ENCODE peak calls at places on chromosomes 2 and 18, in seven cellular contexts. C is GM23248, X is colonic mucosa, Q is IMR-90, J is mammary epithelial cell, K is fibroblast of lung, B is HepG2. S is an unnamed sample. For H3K27me3, the result is how much of the 10 kb centered on the place peaks cover.

GRCh38 chr2:29463181-29463900 is 348.1 kb downstream of the CLIP4 start:
- DNase-seq in K (peak), X (no peak), B (no peak), Q (peak), C (peak), J (peak), S (peak)

GRCh38 chr2:36371070-36371962 is 15.7 kb downstream of the CRIM1 start:
- DNase-seq in J (no peak), K (peak), B (peak), Q (no peak), X (no peak), C (peak), S (peak)

GRCh38 chr2:45119038-45119437 is 109.8 kb upstream of the SIX2 start:
- DNase-seq in B (peak), X (no peak), Q (peak), K (peak), C (peak), J (peak), S (peak)

GRCh38 chr2:206113148-206113547 is 27.2 kb upstream of the INO80D start:
- DNase-seq in C (peak), X (no peak), K (peak), J (peak), B (no peak), Q (peak), S (no peak)

GRCh38 chr2:178825183-178825582 is 18.0 kb upstream of the TTN start:
- DNase-seq in C (peak), Q (peak), X (no peak), B (no peak), K (peak), J (peak), S (peak)

GRCh38 chr2:237254911-237255578 is 158.9 kb downstream of the COL6A3 start:
- DNase-seq in C (peak), B (no peak), Q (peak), X (no peak), J (peak), K (no peak), S (peak)

GRCh38 chr2:99066075-99066557 is 75.4 kb upstream of the C2orf15 start:
- DNase-seq in Q (peak), K (peak), B (peak), X (no peak), C (peak), J (peak), S (peak)

GRCh38 chr2:217393585-217394032 is 533.7 kb upstream of the TNP1 start:
- DNase-seq in Q (peak), X (peak), C (peak), K (peak), B (no peak), J (peak), S (peak)

GRCh38 chr18:59512025-59512710 is 153.1 kb upstream of the LMAN1 start:
- DNase-seq in X (no peak), C (no peak), K (no peak), J (no peak), B (no peak), Q (no peak), S (no peak)

GRCh38 chr2:58939388-58939787 is 698.3 kb upstream of the FANCL start:
- DNase-seq in Q (peak), X (no peak), J (peak), K (peak), C (peak), B (no peak), S (peak)

GRCh38 chr2:196586511-196586991 is 53.0 kb upstream of the CCDC150 start:
- DNase-seq in Q (peak), X (no peak), J (peak), K (peak), B (no peak), C (peak), S (peak)

GRCh38 chr2:221448086-221448856 is 123.8 kb downstream of the EPHA4 start:
- DNase-seq in X (no peak), J (no peak), B (no peak), C (no peak), Q (no peak), K (no peak), S (no peak)

GRCh38 chr18:78242796-78243195 is 736.8 kb upstream of the SALL3 start:
- DNase-seq in K (no peak), J (no peak), B (no peak), X (no peak), C (peak), Q (no peak), S (no peak)

GRCh38 chr2:175853110-175853509 is 149.0 kb downstream of the LNPK start:
- DNase-seq in Q (no peak), C (no peak), X (no peak), B (no peak), K (no peak), J (no peak), S (no peak)

GRCh38 chr18:30004977-30005376 is 1037.6 kb downstream of the DSC3 start:
- DNase-seq in J (no peak), Q (no peak), K (no peak), X (no peak), B (no peak), C (no peak), S (no peak)

GRCh38 chr18:10140461-10140911 is 226.7 kb downstream of the VAPA start:
- DNase-seq in K (peak), J (no peak), C (peak), B (no peak), X (no peak), Q (peak), S (peak)

GRCh38 chr2:157837851-157838441 is 38.2 kb downstream of the ACVR1 start:
- DNase-seq in Q (peak), B (peak), C (peak), X (no peak), K (peak), J (peak), S (peak)

GRCh38 chr2:226423498-226423960 is 376.1 kb downstream of the IRS1 start:
- DNase-seq in Q (peak), B (no peak), K (peak), C (peak), J (peak), X (no peak), S (no peak)

GRCh38 chr2:6069354-6069753 is 377.2 kb downstream of the SOX11 start:
- DNase-seq in J (no peak), C (no peak), Q (peak), K (no peak), B (no peak), X (no peak), S (no peak)

GRCh38 chr2:240412211-240412830 is 23.1 kb upstream of the GPC1 start:
- DNase-seq in K (peak), C (no peak), B (no peak), X (no peak), J (no peak), Q (no peak), S (peak)

GRCh38 chr2:67503066-67503795 is 106.1 kb downstream of the ETAA1 start:
- DNase-seq in B (no peak), Q (peak), J (peak), X (no peak), K (peak), C (peak), S (peak)

GRCh38 chr2:68948695-68949094 is 4.0 kb downstream of the GKN2 start:
- DNase-seq in J (no peak), Q (no peak), K (no peak), C (no peak), X (no peak), B (no peak), S (no peak)

GRCh38 chr18:34631567-34631966 is 78.5 kb upstream of the DTNA start:
- DNase-seq in B (peak), Q (no peak), K (no peak), C (no peak), J (no peak), X (no peak), S (no peak)

GRCh38 chr2:191740016-191740419 is 62.1 kb downstream of the NABP1 start:
- DNase-seq in K (no peak), C (peak), B (no peak), J (no peak), X (no peak), Q (no peak), S (no peak)

GRCh38 chr2:54459037-54459441 is 2.9 kb downstream of the SPTBN1 start:
- DNase-seq in B (no peak), C (peak), X (no peak), J (peak), K (peak), Q (peak), S (peak)

GRCh38 chr2:188269004-188269403 is 22.7 kb upstream of the GULP1 start:
- DNase-seq in J (no peak), B (no peak), K (no peak), Q (no peak), C (no peak), X (no peak), S (no peak)

GRCh38 chr18:79963658-79964329 is 649 bp upstream of the HSBP1L1 start:
- DNase-seq in Q (no peak), C (no peak), J (no peak), B (no peak), X (peak), K (no peak), S (no peak)

GRCh38 chr2:46202987-46203386 is 94.2 kb upstream of the EPAS1 start:
- DNase-seq in X (no peak), Q (no peak), B (no peak), K (no peak), C (no peak), J (no peak), S (no peak)

GRCh38 chr2:239290618-239291504 is 110.0 kb downstream of the HDAC4 start:
- DNase-seq in Q (no peak), C (peak), K (no peak), J (peak), X (no peak), B (no peak), S (no peak)

GRCh38 chr2:147374410-147374811 is 470.4 kb upstream of the ACVR2A start:
- DNase-seq in B (no peak), Q (no peak), J (no peak), K (peak), C (peak), X (no peak), S (no peak)

GRCh38 chr2:3460161-3460560 is 59.2 kb downstream of the ADI1 start:
- DNase-seq in J (no peak), X (no peak), B (no peak), Q (no peak), K (no peak), C (no peak), S (no peak)

GRCh38 chr2:220676695-220677094 is 895.4 kb downstream of the EPHA4 start:
- DNase-seq in K (no peak), X (no peak), J (no peak), C (no peak), Q (no peak), B (no peak), S (no peak)

GRCh38 chr18:3294435-3295080 is 32.6 kb downstream of the MYL12B start:
- DNase-seq in Q (peak), C (peak), J (peak), B (no peak), K (peak), X (no peak), S (no peak)

GRCh38 chr2:172735646-172736418 is at the start of gene RAPGEF4:
- DNase-seq in J (no peak), X (no peak), B (no peak), K (no peak), Q (no peak), C (peak), S (peak)

GRCh38 chr18:2657043-2657512 is 1.6 kb downstream of the SMCHD1 start:
- DNase-seq in B (no peak), K (peak), Q (no peak), X (no peak), C (peak), J (peak), S (peak)

GRCh38 chr2:88398122-88398655 is 54.3 kb downstream of the FOXI3 start:
- DNase-seq in X (no peak), B (no peak), K (no peak), C (no peak), Q (no peak), J (no peak), S (no peak)

GRCh38 chr2:129877289-129877741 is 102.2 kb upstream of the RAB6C start:
- DNase-seq in X (peak), J (peak), B (no peak), K (peak), Q (peak), C (peak), S (peak)

GRCh38 chr2:240252191-240252871 is 111.9 kb upstream of the OTOS start:
- DNase-seq in K (no peak), Q (no peak), X (peak), B (no peak), J (no peak), C (no peak), S (no peak)

GRCh38 chr2:231926761-231927565 is 767 bp upstream of the NPPC start:
- DNase-seq in C (peak), J (no peak), X (no peak), K (no peak), Q (peak), B (no peak), S (no peak)

GRCh38 chr2:231926180-231926741 is at the start of gene NPPC:
- DNase-seq in X (peak), B (peak), K (peak), C (peak), J (peak), Q (peak), S (peak)

GRCh38 chr2:231928481-231928880 is 2.3 kb upstream of the NPPC start:
- DNase-seq in J (no peak), X (peak), C (no peak), K (no peak), Q (no peak), B (peak), S (no peak)

GRCh38 chr2:231928901-231929725 is 2.9 kb upstream of the NPPC start:
- DNase-seq in Q (no peak), J (no peak), K (no peak), C (no peak), B (no peak), X (no peak), S (no peak)

GRCh38 chr2:231927566-231927890 is 1.3 kb upstream of the NPPC start:
- DNase-seq in X (peak), Q (no peak), B (no peak), J (no peak), K (no peak), C (no peak), S (no peak)
- H3K4me3 ChIP-seq in X (no peak), Q (no peak), B (no peak), J (no peak), K (no peak), C (no peak), S (no peak)

DNA sequence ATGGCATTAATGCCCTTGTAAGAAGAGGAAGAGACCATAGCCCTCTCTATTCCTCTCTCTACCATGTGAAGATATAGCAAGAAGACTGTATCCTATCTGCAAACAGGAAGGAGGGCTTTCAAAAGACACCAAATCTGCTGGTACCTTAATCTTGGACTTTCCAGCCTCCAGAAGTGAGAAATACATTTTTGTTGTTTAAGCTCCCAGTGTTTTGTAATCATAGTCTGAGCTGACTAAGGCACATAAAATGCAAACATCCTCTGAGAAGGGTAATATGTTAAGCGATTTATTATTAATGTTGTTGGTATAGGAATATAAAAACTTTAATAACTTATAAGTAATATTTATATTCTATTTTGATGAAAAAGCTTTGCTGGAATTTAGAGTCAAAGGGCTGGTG is 559.8 kb downstream of the SUCLG1 start:
- DNase-seq in Q (no peak), J (peak), X (no peak), B (no peak), K (peak), C (no peak), S (no peak)
- H3K9ac ChIP-seq in Q (no peak), J (no peak), X (no peak), B (no peak), K (no peak), C (no peak), S (no peak)

GRCh38 chr2:94994914-94995236 is 30.6 kb upstream of the MAL start:
- DNase-seq in J (no peak), Q (no peak), C (no peak), K (no peak), X (no peak), B (no peak), S (no peak)
- H3K27me3 ChIP-seq in J (under half), Q (under half), C (half or more), K (under half), X (under half), B (under half), S (half or more)

DNA sequence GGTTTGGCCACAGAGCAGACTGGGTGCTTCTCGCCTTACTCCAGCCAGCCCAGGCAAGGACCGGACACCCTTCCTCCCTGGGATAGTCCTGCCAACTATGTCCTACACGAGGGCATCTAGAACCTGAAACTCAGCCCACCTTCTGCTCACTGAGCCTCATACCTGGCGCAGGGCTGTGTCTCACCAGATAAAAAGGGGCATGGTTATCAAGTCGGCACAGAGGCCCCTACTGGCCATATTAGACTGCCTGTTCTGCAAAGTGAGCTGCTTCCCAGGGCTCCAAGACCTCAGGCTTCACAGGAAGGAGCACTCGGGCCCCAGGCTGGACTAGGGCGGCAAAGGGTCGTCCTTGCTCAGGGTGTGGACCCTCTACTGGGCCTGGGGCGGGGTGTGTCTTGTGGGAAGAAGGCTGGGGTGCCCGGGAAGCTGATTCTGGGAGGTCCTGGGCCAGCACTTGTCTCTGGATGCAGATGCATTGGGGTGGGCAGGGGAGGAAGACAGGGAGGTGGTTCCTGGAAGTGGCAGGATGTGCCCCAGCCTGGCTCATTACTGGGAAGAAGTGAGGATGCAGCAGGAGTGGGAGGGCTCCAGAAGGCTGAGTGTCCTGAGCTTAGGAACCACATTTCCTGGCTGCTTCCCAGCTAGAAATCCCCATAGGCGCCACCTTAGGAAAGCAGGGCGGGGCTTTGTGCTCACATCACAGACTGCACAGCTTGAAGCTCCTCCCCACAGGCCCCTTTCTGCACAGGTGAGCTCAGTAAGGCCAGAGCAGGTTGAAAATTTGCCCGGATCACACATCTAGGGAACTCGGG is 19.6 kb downstream of the EHD3 start:
- DNase-seq in J (peak), B (no peak), C (no peak), X (no peak), K (no peak), Q (no peak), S (no peak)
- H3K4me3 ChIP-seq in J (no peak), B (no peak), C (no peak), X (no peak), K (no peak), Q (no peak), S (no peak)

GRCh38 chr2:66435549-66435875 is 587 bp downstream of the MEIS1 start:
- DNase-seq in B (no peak), X (no peak), K (no peak), C (peak), J (no peak), Q (no peak), S (peak)
- H3K9ac ChIP-seq in B (peak), X (peak), K (peak), C (peak), J (peak), Q (peak), S (peak)